ENCODE peak calls at places on chromosome 4, in four cellular contexts. Z is endothelial cell of umbilical vein, C is right lobe of liver, E is mammary epithelial cell. X is an unnamed sample.

GRCh38 chr4:48742412-48742811 is 37.7 kb downstream of the FRYL start:
- DNase-seq in E (peak; percentile 25), C (no peak), Z (peak; percentile 43), X (no peak)

GRCh38 chr4:5708171-5708828 is at the start of gene EVC2:
- DNase-seq in Z (peak; percentile 47), E (peak; percentile 50), C (no peak), X (peak; percentile 80)

GRCh38 chr4:9944431-9945425 is 76.6 kb downstream of the SLC2A9 start:
- DNase-seq in E (no peak), Z (no peak), C (no peak), X (no peak)

GRCh38 chr4:91032725-91033445 is 905.7 kb downstream of the CCSER1 start:
- DNase-seq in Z (no peak), E (no peak), C (no peak), X (no peak)

GRCh38 chr4:137370206-137370633 is 162.1 kb downstream of the PCDH18 start:
- DNase-seq in C (no peak), E (peak; percentile 69), Z (no peak), X (no peak)

GRCh38 chr4:61657016-61657415 is 456.9 kb downstream of the ADGRL3 start:
- DNase-seq in Z (no peak), E (no peak), C (no peak), X (no peak)

GRCh38 chr4:2417196-2417764 is 1.2 kb downstream of the ZFYVE28 start:
- DNase-seq in Z (peak; percentile 32), C (no peak), E (no peak), X (no peak)

GRCh38 chr4:110003401-110004187 is 90.9 kb downstream of the EGF start:
- DNase-seq in Z (no peak), E (no peak), C (no peak), X (no peak)

GRCh38 chr4:126291886-126292285 is 977.1 kb downstream of the FAT4 start:
- DNase-seq in E (no peak), C (no peak), Z (no peak), X (no peak)

GRCh38 chr4:25637581-25638220 is 17.9 kb upstream of the SLC34A2 start:
- DNase-seq in Z (no peak), C (no peak), E (no peak), X (no peak)

GRCh38 chr4:16897351-16897750 is 1.1 kb downstream of the LDB2 start:
- DNase-seq in C (no peak), Z (no peak), E (no peak), X (no peak)

GRCh38 chr4:77819409-77819835 is 254 bp upstream of the CNOT6L start:
- DNase-seq in Z (no peak), C (no peak), E (no peak), X (no peak)
- TF ChIP-seq CTCF in Z (no peak), C (no peak), E (no peak), X (no peak)

DNA sequence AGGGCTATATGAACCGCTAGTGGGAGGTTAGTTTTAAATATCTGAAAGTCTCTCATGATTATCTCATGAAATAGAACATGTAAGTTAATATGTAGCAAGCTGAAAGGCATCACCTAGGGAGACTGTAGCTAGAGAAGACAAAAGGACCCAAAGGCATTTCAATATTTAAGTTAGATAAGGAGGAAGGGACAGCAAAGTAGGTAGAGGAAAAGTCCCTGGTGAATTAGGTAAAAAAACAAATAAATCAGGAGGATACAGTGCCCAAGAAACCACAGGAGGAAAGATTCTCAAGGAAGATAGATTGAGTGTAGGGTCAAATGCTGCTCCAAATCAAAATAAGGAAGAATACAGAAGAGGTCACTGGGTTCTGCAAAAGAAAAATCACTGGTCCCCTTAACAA is 175.5 kb downstream of the GASK1B start:
- DNase-seq in Z (no peak), E (no peak), C (no peak), X (no peak)
- H3K27ac ChIP-seq in Z (no peak overlapping the region), E (no peak overlapping the region), C (no peak overlapping the region), X (no peak overlapping the region)

GRCh38 chr4:140095694-140096482 is 58.1 kb downstream of the MAML3 start:
- DNase-seq in Z (peak; percentile 95), E (peak; percentile 80), C (no peak), X (peak; percentile 33)

GRCh38 chr4:140098481-140099132 is 55.4 kb downstream of the MAML3 start:
- DNase-seq in E (peak; percentile 85), Z (peak; percentile 94), C (no peak), X (no peak)

GRCh38 chr4:140097572-140097971 is 56.4 kb downstream of the MAML3 start:
- DNase-seq in Z (no peak), C (no peak), E (peak; percentile 25), X (no peak)

GRCh38 chr4:140096483-140096861 is 57.5 kb downstream of the MAML3 start:
- DNase-seq in C (no peak), E (no peak), Z (no peak), X (no peak)

GRCh38 chr4:140096921-140097320 is 57.1 kb downstream of the MAML3 start:
- DNase-seq in Z (no peak), E (no peak), C (no peak), X (no peak)
- H3K4me1 ChIP-seq in Z (peaks cover 93% of the 10 kb centered on the region), E (peaks cover 74% of the 10 kb centered on the region), C (peaks cover 19% of the 10 kb centered on the region), X (peaks cover 83% of the 10 kb centered on the region)

DNA sequence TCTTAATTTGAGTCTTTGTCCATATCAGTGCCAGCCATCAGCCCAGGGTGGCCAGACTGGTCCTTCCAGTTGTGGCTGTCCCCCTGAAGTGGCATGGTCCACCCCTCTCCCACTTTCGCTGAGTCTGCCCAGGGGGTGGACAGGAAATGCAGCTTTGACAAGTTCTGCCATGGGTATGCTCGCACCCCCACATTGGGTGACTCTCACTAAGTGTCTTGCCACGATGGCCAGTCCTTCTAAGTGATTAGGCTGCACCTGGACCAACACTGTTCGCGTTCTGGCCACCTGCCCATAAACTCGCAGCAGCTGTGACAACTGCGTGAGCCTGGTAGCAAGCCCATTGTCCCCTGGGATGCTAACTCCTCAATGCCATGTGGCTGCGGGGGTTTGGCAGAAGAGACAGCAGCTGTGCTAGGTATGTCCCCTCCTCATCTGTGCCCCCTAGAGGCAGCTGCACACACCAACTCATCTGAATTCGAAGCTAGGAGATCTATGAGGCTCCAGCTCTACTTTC is 10.0 kb upstream of the LNX1 start:
- DNase-seq in Z (peak; percentile 22), E (no peak), C (peak; percentile 55), X (peak; percentile 15)
- TF ChIP-seq CTCF in Z (peak; percentile 35), E (peak; percentile 61), C (peak; percentile 38), X (peak; percentile 47)